ENCODE peak calls at places on chromosomes 16 and 17, in seven cellular contexts. H, S, G, R, C, I and O are unnamed samples.

GRCh38 chr16:29806096-29806579 is at the start of gene MAZ:
- DNase-seq in H (no peak), R (no peak), C (peak), G (no peak), S (peak), I (no peak), O (no peak)

GRCh38 chr17:35051579-35052239 is 11.8 kb downstream of the RFFL start:
- DNase-seq in H (peak), I (no peak), G (no peak), R (no peak), C (no peak), S (no peak), O (no peak)

GRCh38 chr16:56910654-56911539 is 21.0 kb upstream of the HERPUD1 start:
- DNase-seq in C (no peak), G (no peak), H (no peak), S (no peak), R (no peak), I (no peak), O (no peak)

GRCh38 chr17:79833744-79834574 is 5.3 kb downstream of the CBX4 start:
- DNase-seq in S (no peak), C (no peak), H (no peak), I (no peak), R (no peak), G (no peak), O (no peak)

GRCh38 chr16:67922740-67923139 is 8.9 kb downstream of the CTRL start:
- DNase-seq in S (no peak), R (no peak), H (no peak), C (no peak), I (peak), G (no peak), O (no peak)

GRCh38 chr16:15689290-15689689 is 39.2 kb downstream of the NDE1 start:
- DNase-seq in S (no peak), R (no peak), H (no peak), I (no peak), G (no peak), C (no peak), O (no peak)

GRCh38 chr17:43020030-43020621 is 2.1 kb downstream of the VAT1 start:
- DNase-seq in I (no peak), H (no peak), S (no peak), C (no peak), R (no peak), G (no peak), O (no peak)

GRCh38 chr17:46819906-46820351 is 1.4 kb upstream of the WNT3 start:
- DNase-seq in R (no peak), H (no peak), G (no peak), C (no peak), S (no peak), I (no peak), O (no peak)

GRCh38 chr17:18203308-18203707 is 19.7 kb downstream of the ALKBH5 start:
- DNase-seq in I (no peak), S (no peak), G (no peak), C (no peak), H (no peak), R (no peak), O (no peak)

GRCh38 chr16:14549789-14550153 is 80.3 kb downstream of the PARN start:
- DNase-seq in S (no peak), G (peak), C (peak), I (no peak), H (no peak), R (no peak), O (no peak)

GRCh38 chr16:23695756-23696155 is 17.1 kb downstream of the PLK1 start:
- DNase-seq in G (no peak), I (no peak), C (no peak), R (no peak), S (no peak), H (no peak), O (no peak)

GRCh38 chr16:20020083-20020482 is 53.6 kb downstream of the GPR139 start:
- DNase-seq in S (no peak), H (no peak), C (no peak), G (no peak), R (no peak), I (no peak), O (no peak)

GRCh38 chr17:66720027-66720426 is 114.9 kb upstream of the CACNG5 start:
- DNase-seq in R (no peak), I (no peak), C (no peak), G (no peak), H (no peak), S (no peak), O (no peak)

GRCh38 chr16:66510711-66511614 is 39.0 kb downstream of the TK2 start:
- DNase-seq in R (no peak), G (peak), I (no peak), C (peak), S (peak), H (no peak), O (peak)

GRCh38 chr17:79993390-79994221 is 42.1 kb downstream of the TBC1D16 start:
- DNase-seq in C (peak), S (peak), R (peak), I (peak), H (peak), G (peak), O (peak)

GRCh38 chr17:1147664-1148063 is 32.1 kb downstream of the ABR start:
- DNase-seq in C (peak), I (no peak), G (peak), S (no peak), H (peak), R (no peak), O (no peak)

GRCh38 chr17:2192367-2193028 is 111.1 kb downstream of the SMG6 start:
- DNase-seq in H (no peak), G (peak), R (no peak), S (peak), I (peak), C (peak), O (no peak)

GRCh38 chr16:78763821-78764440 is 664.5 kb downstream of the WWOX start:
- DNase-seq in I (no peak), C (no peak), H (no peak), G (no peak), R (no peak), S (no peak), O (no peak)

GRCh38 chr17:81869221-81870154 is 1.6 kb downstream of the ARHGDIA start:
- DNase-seq in C (peak), S (no peak), I (peak), R (no peak), G (peak), H (peak), O (peak)

GRCh38 chr16:2937170-2937569 is 25.4 kb downstream of the FLYWCH1 start:
- DNase-seq in G (no peak), C (no peak), I (no peak), R (no peak), H (no peak), S (no peak), O (no peak)

GRCh38 chr17:55642741-55643140 is 79.9 kb downstream of the TMEM100 start:
- DNase-seq in S (no peak), H (no peak), R (no peak), I (no peak), C (no peak), G (no peak), O (no peak)

GRCh38 chr17:31517524-31517923 is 126.0 kb downstream of the RAB11FIP4 start:
- DNase-seq in C (peak), H (no peak), S (no peak), R (no peak), I (no peak), G (no peak), O (no peak)

GRCh38 chr17:80765241-80766022 is 220.8 kb downstream of the RPTOR start:
- DNase-seq in R (no peak), S (no peak), C (no peak), H (no peak), I (no peak), G (no peak), O (peak)

GRCh38 chr16:83722501-83723183 is 85.1 kb upstream of the HSBP1 start:
- DNase-seq in H (no peak), R (peak), I (no peak), C (no peak), S (no peak), G (no peak), O (no peak)

GRCh38 chr16:81455720-81456494 is 11.3 kb downstream of the CMIP start:
- DNase-seq in G (no peak), R (no peak), I (no peak), C (no peak), H (no peak), S (no peak), O (no peak)

GRCh38 chr17:42230225-42230624 is 35.9 kb upstream of the GHDC start:
- DNase-seq in R (no peak), G (no peak), H (no peak), I (no peak), S (no peak), C (no peak), O (peak)

GRCh38 chr17:79789943-79790804 is 6.7 kb downstream of the CBX8 start:
- DNase-seq in C (peak), R (peak), G (peak), S (peak), I (no peak), H (no peak), O (no peak)

GRCh38 chr16:85395913-85396878 is 216.9 kb upstream of the GSE1 start:
- DNase-seq in C (no peak), R (peak), G (no peak), H (peak), S (no peak), I (no peak), O (peak)
- H3K27ac ChIP-seq in C (peak), R (peak), G (peak), H (peak), S (peak), I (no peak), O (peak)

GRCh38 chr17:78734841-78735641 is 47.0 kb downstream of the CYTH1 start:
- DNase-seq in I (no peak), H (peak), S (no peak), R (no peak), G (no peak), C (no peak), O (no peak)

GRCh38 chr17:78737332-78737731 is 44.7 kb downstream of the CYTH1 start:
- DNase-seq in R (no peak), I (no peak), H (no peak), S (no peak), C (peak), G (no peak), O (no peak)

GRCh38 chr17:78735832-78736525 is 46.1 kb downstream of the CYTH1 start:
- DNase-seq in C (peak), G (no peak), I (no peak), S (no peak), H (peak), R (no peak), O (no peak)

GRCh38 chr17:78738245-78738644 is 43.8 kb downstream of the CYTH1 start:
- DNase-seq in H (no peak), S (no peak), C (no peak), G (no peak), R (no peak), I (no peak), O (no peak)

GRCh38 chr17:78736526-78737079 is 45.5 kb downstream of the CYTH1 start:
- DNase-seq in G (peak), H (peak), R (peak), C (peak), I (peak), S (peak), O (peak)
- TF ChIP-seq CTCF in G (peak), H (no peak), R (no peak), C (no peak), I (no peak), S (peak), O (no peak)

DNA sequence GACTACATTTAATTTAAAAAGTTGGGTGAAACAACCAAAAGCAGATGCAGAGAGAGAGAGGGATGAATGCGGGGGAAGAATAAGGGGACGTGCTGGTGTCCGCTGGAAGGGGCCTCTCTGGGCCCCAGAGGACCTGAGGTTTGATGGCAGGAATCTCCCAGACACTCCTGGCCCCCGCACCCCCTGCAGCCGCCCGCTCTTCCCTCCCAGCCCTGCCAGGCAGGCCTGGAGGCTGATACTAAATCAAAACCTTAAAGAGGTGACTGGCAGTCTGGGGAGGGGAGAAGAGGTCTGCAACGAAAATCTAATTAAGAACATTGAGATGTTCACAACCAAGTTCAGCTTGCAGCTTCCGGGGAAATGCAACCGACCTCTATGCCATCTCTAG is 2.4 kb downstream of the FOXL1 start:
- DNase-seq in C (no peak), R (no peak), S (no peak), H (no peak), G (no peak), I (no peak), O (no peak)
- H3K4me3 ChIP-seq in C (no peak), R (no peak), S (no peak), H (no peak), G (no peak), I (no peak), O (no peak)

GRCh38 chr17:3754458-3755334 is 31.0 kb downstream of the HASPIN start:
- DNase-seq in G (peak), S (peak), H (peak), C (peak), R (no peak), I (peak), O (no peak)
- H3K27ac ChIP-seq in G (no peak), S (peak), H (peak), C (peak), R (no peak), I (peak), O (no peak)

DNA sequence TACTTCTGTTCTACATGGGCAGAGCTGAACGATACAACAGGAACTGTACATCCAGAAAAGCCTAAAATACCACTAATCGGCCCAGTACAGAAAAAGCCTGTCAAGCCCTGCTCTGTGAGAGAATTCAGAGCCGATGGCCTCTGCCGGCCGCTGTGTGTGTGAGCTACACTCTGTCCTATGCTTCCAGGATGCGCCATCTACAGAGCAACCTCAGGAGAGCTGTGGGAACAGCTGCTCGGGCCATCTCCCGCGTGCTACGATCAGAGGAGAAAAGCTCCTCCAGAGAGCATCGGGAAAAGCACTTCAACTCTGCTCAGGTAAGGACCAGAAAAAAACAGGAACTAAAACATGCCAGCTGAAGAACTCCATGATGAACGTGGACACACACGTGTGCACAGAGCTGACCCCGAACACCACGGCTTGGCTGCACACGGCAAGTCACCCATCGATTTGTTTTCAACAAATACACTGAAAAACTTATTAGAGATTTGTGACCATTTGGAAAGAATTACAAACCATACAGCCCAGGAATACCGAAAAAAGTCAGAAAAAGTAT is 115.9 kb downstream of the ANKRD11 start:
- DNase-seq in I (no peak), C (peak), H (no peak), S (peak), R (no peak), G (peak), O (no peak)
- TF ChIP-seq CTCF in I (no peak), C (no peak), H (no peak), S (no peak), R (no peak), G (no peak), O (no peak)

GRCh38 chr17:64781013-64781392 is 118.9 kb upstream of the SMURF2 start:
- DNase-seq in S (no peak), C (no peak), I (no peak), H (no peak), R (no peak), G (no peak), O (no peak)

GRCh38 chr17:64781394-64781793 is 119.3 kb upstream of the SMURF2 start:
- DNase-seq in S (peak), C (no peak), G (peak), R (peak), H (peak), I (peak), O (peak)

GRCh38 chr17:64781810-64782555 is 119.9 kb upstream of the SMURF2 start:
- DNase-seq in I (no peak), G (no peak), C (no peak), H (peak), R (peak), S (no peak), O (peak)

GRCh38 chr17:64779344-64780095 is 117.4 kb upstream of the SMURF2 start:
- DNase-seq in G (no peak), H (peak), C (no peak), I (no peak), S (no peak), R (peak), O (no peak)

GRCh38 chr17:64780096-64781012 is 118.2 kb upstream of the SMURF2 start:
- DNase-seq in G (peak), S (peak), I (peak), R (peak), H (peak), C (peak), O (no peak)
- H3K4me3 ChIP-seq in G (peak), S (peak), I (peak), R (peak), H (peak), C (peak), O (peak)

GRCh38 chr17:83083368-83084201 is 4.2 kb downstream of the METRNL start:
- DNase-seq in C (peak), G (peak), R (no peak), H (peak), I (peak), S (no peak), O (peak)

GRCh38 chr17:83085103-83085502 is 5.7 kb downstream of the METRNL start:
- DNase-seq in C (no peak), S (no peak), I (no peak), G (no peak), R (no peak), H (no peak), O (no peak)

GRCh38 chr17:83084214-83084613 is 4.8 kb downstream of the METRNL start:
- DNase-seq in H (peak), C (no peak), S (no peak), I (no peak), R (no peak), G (no peak), O (no peak)

GRCh38 chr17:83085526-83086196 is 6.3 kb downstream of the METRNL start:
- DNase-seq in H (no peak), S (no peak), I (no peak), R (no peak), G (no peak), C (no peak), O (no peak)

GRCh38 chr17:83084621-83085056 is 5.2 kb downstream of the METRNL start:
- DNase-seq in G (no peak), C (no peak), R (no peak), H (peak), I (no peak), S (no peak), O (no peak)
- H3K27ac ChIP-seq in G (no peak), C (peak), R (no peak), H (peak), I (no peak), S (peak), O (peak)

DNA sequence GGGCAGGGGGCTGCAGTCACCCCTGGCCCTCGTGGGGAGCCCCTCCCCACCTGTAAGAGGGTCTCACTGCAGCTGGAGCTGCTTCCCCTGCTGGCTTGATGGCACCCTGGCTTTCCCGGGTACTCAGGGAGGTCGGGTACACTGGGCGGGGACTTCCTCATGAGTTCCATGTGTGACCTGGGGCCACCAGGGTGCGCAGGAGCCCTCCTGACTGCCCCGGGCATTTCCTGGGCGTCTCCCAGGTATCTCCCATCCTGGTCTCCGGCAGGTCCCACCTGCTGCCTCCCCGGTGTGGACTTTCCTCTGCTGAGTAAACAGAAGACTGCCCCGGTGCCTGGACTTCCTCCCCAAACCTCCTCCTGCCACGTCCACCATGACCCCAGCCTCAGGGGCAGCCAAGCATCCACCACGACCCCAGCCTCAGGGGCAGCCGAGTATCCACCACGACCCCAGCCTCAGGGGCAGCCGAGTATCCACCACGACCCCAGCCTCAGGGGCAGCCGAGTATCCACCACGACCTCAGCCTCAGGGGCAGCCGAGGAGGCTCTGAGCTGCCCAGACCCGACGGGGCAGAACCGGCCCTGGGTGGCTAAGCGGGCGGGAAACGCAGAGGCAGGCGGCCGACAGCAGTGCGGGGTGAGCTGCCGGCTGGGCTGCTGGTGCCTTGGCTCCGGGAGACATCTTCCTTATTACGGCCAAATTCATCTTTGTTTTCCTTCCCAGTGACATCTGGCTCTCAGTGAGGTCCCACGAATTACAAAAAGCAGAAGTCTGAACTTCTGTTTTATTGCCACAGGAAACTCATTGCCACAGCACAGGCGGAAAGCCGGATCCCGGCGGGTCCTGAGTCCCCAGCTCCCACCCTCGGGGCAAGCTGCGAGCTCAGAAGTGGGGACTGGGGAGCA is 40.7 kb downstream of the CBFA2T3 start:
- DNase-seq in H (peak), S (peak), C (no peak), R (no peak), I (peak), G (peak), O (peak)
- TF ChIP-seq CTCF in H (no peak), S (peak), C (no peak), R (no peak), I (no peak), G (no peak), O (no peak)

DNA sequence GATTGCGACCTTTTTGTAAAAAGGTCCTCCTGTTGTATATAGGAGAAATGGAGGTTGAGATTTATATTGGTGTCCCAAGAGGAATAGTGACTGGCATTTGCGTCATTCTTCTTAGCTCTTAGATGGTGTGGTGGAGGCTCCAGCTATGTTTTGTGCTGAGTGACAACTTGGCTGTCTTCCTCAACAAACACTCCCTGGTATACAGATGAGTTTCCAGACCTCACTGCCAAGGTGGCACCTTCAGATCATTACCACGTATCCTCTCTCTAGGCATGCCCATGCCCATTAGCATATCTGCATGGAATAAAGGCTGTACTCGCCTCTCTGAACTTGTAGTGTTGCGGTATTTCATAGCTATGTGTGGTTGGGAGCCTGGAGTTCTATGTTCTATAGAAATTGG is 120.0 kb downstream of the MAP2K4 start:
- DNase-seq in G (no peak), R (no peak), S (no peak), H (no peak), I (no peak), C (no peak), O (no peak)
- H3K4me3 ChIP-seq in G (no peak), R (no peak), S (no peak), H (no peak), I (no peak), C (no peak), O (no peak)